ENCODE peak calls at places on chromosomes 1 and 21, in six cellular contexts. B is myocyte; V is activated CD4-positive, alpha-beta T cell treated with anti-CD3 and anti-CD28 coated beads, Interleukin-2, amount 50 U/mL, for 1 hour; Y is activated effector memory CD4-positive, alpha-beta T cell treated with anti-CD3 and anti-CD28 coated beads, Interleukin-2, amount 50 U/mL, for 16 hours; X is MG63; J is activated T-helper 1 cell treated with anti-CD3 and anti-CD28 coated beads, Interleukin-12 subunit alpha, Interleukin-12 subunit beta, Interleukin-2, Interleukin-4 antibody, amounts not matched to agents 30 ng/mL and 10 ng/mL and 1 ng/mL, durations not matched to agents 14 hours and 24 hours and 36 hours. C is an unnamed sample.

GRCh38 chr1:205075642-205076155 is 8.6 kb downstream of the TMEM81 start:
- DNase-seq in B (no peak), J (no peak), V (no peak), Y (no peak), X (no peak), C (no peak)

GRCh38 chr21:41207401-41208388 is 39.7 kb downstream of the BACE2 start:
- DNase-seq in Y (no peak), J (peak), B (peak), V (no peak), X (no peak), C (peak)

GRCh38 chr1:168141986-168142385 is 5.3 kb upstream of the GPR161 start:
- DNase-seq in Y (no peak), J (no peak), B (no peak), X (no peak), V (no peak), C (no peak)

GRCh38 chr1:175649416-175649815 is 94.0 kb downstream of the TNR start:
- DNase-seq in B (no peak), Y (no peak), X (no peak), V (no peak), J (no peak), C (no peak)

GRCh38 chr1:154219511-154219910 is 1.2 kb upstream of the UBAP2L start:
- DNase-seq in X (peak), J (no peak), Y (no peak), V (no peak), B (peak), C (no peak)

GRCh38 chr1:19625264-19625663 is 18.8 kb upstream of the NBL1 start:
- DNase-seq in B (peak), X (no peak), Y (no peak), J (no peak), V (no peak), C (no peak)

GRCh38 chr1:10754571-10755329 is 41.7 kb downstream of the CASZ1 start:
- DNase-seq in B (peak), J (no peak), Y (no peak), X (peak), V (no peak), C (no peak)

GRCh38 chr21:44365251-44365966 is 12.0 kb downstream of the TRPM2 start:
- DNase-seq in J (no peak), V (no peak), Y (peak), X (no peak), B (no peak), C (no peak)

GRCh38 chr21:46622226-46622625 is 13.2 kb upstream of the PRMT2 start:
- DNase-seq in Y (peak), J (peak), B (no peak), X (no peak), V (peak), C (no peak)

GRCh38 chr1:42940851-42941639 is 17.6 kb downstream of the SLC2A1 start:
- DNase-seq in X (peak), Y (peak), V (no peak), J (no peak), B (peak), C (peak)

GRCh38 chr1:77541162-77541545 is 141.3 kb downstream of the ZZZ3 start:
- DNase-seq in X (no peak), B (no peak), J (no peak), Y (no peak), V (no peak), C (no peak)

GRCh38 chr1:66916320-66916719 is 8.3 kb downstream of the DNAI4 start:
- DNase-seq in X (no peak), Y (no peak), J (no peak), B (no peak), V (no peak), C (no peak)

GRCh38 chr1:18527514-18527913 is 46.8 kb downstream of the KLHDC7A start:
- DNase-seq in Y (no peak), X (no peak), J (no peak), V (no peak), B (no peak), C (no peak)

GRCh38 chr1:14263671-14264070 is 334.8 kb upstream of the KAZN start:
- DNase-seq in B (no peak), J (no peak), X (no peak), Y (no peak), V (no peak), C (no peak)

GRCh38 chr1:38487398-38487797 is 372.2 kb downstream of the RRAGC start:
- DNase-seq in V (no peak), B (no peak), Y (no peak), X (no peak), J (no peak), C (no peak)

GRCh38 chr1:10084045-10084444 is 51.3 kb downstream of the UBE4B start:
- DNase-seq in X (no peak), V (no peak), B (no peak), Y (no peak), J (no peak), C (no peak)

GRCh38 chr1:85289207-85289847 is 12.9 kb upstream of the BCL10 start:
- DNase-seq in X (peak), V (no peak), B (peak), Y (no peak), J (no peak), C (peak)

C was measured in LHCN-M2.